ENCODE peak calls at places on chromosomes 11 and 22, in nine cellular contexts. Q is psoas muscle; O is GM23338; I is EL; T is neural progenitor cell; Z is KG1; A is brain microvascular endothelial cell; Y is stimulated activated CD4-positive, alpha-beta T cell treated with anti-CD3 and anti-CD28 coated beads, Interleukin-15, amount 100 ng/mL, for 48 hours; S is stomach. X is an unnamed sample.

GRCh38 chr22:41619979-41620645 is 731 bp downstream of the DESI1 start:
- DNase-seq in Q (peak; percentile 67), O (peak; percentile 74), I (peak; percentile 39), T (peak; percentile 68), Z (no peak), A (no peak), Y (peak; percentile 28), S (peak; percentile 51), X (peak; percentile 27)

GRCh38 chr11:68370211-68371111 is 58.1 kb downstream of the LRP5 start:
- DNase-seq in Q (no peak), O (no peak), I (no peak), T (no peak), Z (no peak), A (peak; percentile 31), Y (no peak), S (no peak), X (peak; percentile 36)

GRCh38 chr11:14612624-14613023 is 31.0 kb upstream of the PDE3B start:
- DNase-seq in Q (no peak), O (no peak), I (no peak), T (no peak), Z (no peak), A (no peak), Y (no peak), S (no peak), X (no peak)

GRCh38 chr22:37427128-37427710 is at the start of gene ELFN2:
- DNase-seq in Q (no peak), O (peak; percentile 66), I (peak; percentile 36), T (peak; percentile 61), Z (no peak), A (no peak), Y (no peak), S (peak; percentile 43), X (peak; percentile 67)

GRCh38 chr22:35882226-35883027 is 146.2 kb downstream of the RBFOX2 start:
- DNase-seq in Q (no peak), O (no peak), I (no peak), T (no peak), Z (no peak), A (no peak), Y (no peak), S (no peak), X (peak; percentile 31)

GRCh38 chr22:20433686-20434241 is 3.9 kb downstream of the SCARF2 start:
- DNase-seq in Q (peak; percentile 9), O (no peak), I (no peak), T (no peak), Z (no peak), A (no peak), Y (no peak), S (no peak), X (no peak)

GRCh38 chr11:29844701-29845379 is 172.0 kb downstream of the KCNA4 start:
- DNase-seq in Q (no peak), O (peak; percentile 47), I (no peak), T (no peak), Z (no peak), A (no peak), Y (no peak), S (no peak), X (no peak)

GRCh38 chr11:108338750-108339149 is 115.9 kb downstream of the ATM start:
- DNase-seq in Q (no peak), O (no peak), I (no peak), T (no peak), Z (no peak), A (no peak), Y (no peak), S (no peak), X (no peak)

GRCh38 chr11:81007046-81007445 is 1566.2 kb upstream of the TENM4 start:
- DNase-seq in Q (no peak), O (no peak), I (no peak), T (no peak), Z (no peak), A (peak; percentile 2), Y (no peak), S (no peak), X (peak; percentile 10)

GRCh38 chr11:86360775-86361395 is 13.8 kb upstream of the CCDC81 start:
- DNase-seq in Q (no peak), O (peak; percentile 70), I (peak; percentile 55), T (peak; percentile 48), Z (no peak), A (peak; percentile 6), Y (no peak), S (no peak), X (peak; percentile 72)

GRCh38 chr11:12723410-12724297 is 49.4 kb downstream of the TEAD1 start:
- DNase-seq in Q (no peak), O (peak; percentile 85), I (peak; percentile 62), T (no peak), Z (no peak), A (peak; percentile 58), Y (no peak), S (peak; percentile 55), X (no peak)

GRCh38 chr11:118928870-118929495 is 3.3 kb upstream of the BCL9L start:
- DNase-seq in Q (no peak), O (peak; percentile 80), I (peak; percentile 63), T (no peak), Z (peak; percentile 71), A (no peak), Y (no peak), S (no peak), X (peak; percentile 85)

GRCh38 chr22:41449321-41449720 is 2.7 kb upstream of the TOB2 start:
- DNase-seq in Q (peak; percentile 20), O (no peak), I (no peak), T (no peak), Z (no peak), A (no peak), Y (no peak), S (no peak), X (no peak)

GRCh38 chr22:42284643-42285181 is 14.3 kb upstream of the TCF20 start:
- DNase-seq in Q (peak; percentile 39), O (no peak), I (no peak), T (no peak), Z (no peak), A (no peak), Y (no peak), S (no peak), X (no peak)

GRCh38 chr11:9972917-9973504 is 309.1 kb downstream of the SWAP70 start:
- DNase-seq in Q (no peak), O (peak; percentile 65), I (peak; percentile 67), T (peak; percentile 45), Z (peak; percentile 25), A (peak; percentile 37), Y (peak; percentile 16), S (no peak), X (peak; percentile 77)

GRCh38 chr11:64769283-64769682 is 9.1 kb downstream of the SF1 start:
- DNase-seq in Q (no peak), O (no peak), I (no peak), T (no peak), Z (no peak), A (no peak), Y (no peak), S (no peak), X (no peak)

GRCh38 chr11:27213232-27213660 is 149.8 kb downstream of the CCDC34 start:
- DNase-seq in Q (no peak), O (no peak), I (peak; percentile 95), T (peak; percentile 52), Z (no peak), A (peak; percentile 59), Y (no peak), S (no peak), X (peak; percentile 73)

GRCh38 chr11:32400670-32401369 is 34.5 kb downstream of the WT1 start:
- DNase-seq in Q (no peak), O (no peak), I (no peak), T (no peak), Z (no peak), A (no peak), Y (no peak), S (no peak), X (no peak)

GRCh38 chr11:21396351-21397008 is 727.1 kb downstream of the NELL1 start:
- DNase-seq in Q (no peak), O (no peak), I (no peak), T (no peak), Z (no peak), A (no peak), Y (no peak), S (no peak), X (no peak)

GRCh38 chr11:75631086-75631694 is 37.6 kb downstream of the MAP6 start:
- DNase-seq in Q (no peak), O (no peak), I (no peak), T (no peak), Z (no peak), A (no peak), Y (no peak), S (no peak), X (no peak)

GRCh38 chr11:116533186-116533825 is 239.5 kb downstream of the BUD13 start:
- DNase-seq in Q (no peak), O (peak; percentile 62), I (no peak), T (peak; percentile 78), Z (no peak), A (no peak), Y (no peak), S (peak; percentile 5), X (no peak)